ENCODE peak calls at places on chromosomes 2 and 18, in ten cellular contexts. H, I, B, S, W, T, A, X, Q and M are unnamed samples.

GRCh38 chr2:21001225-21001946 is 42.5 kb downstream of the APOB start:
- DNase-seq in H (no peak), I (no peak), B (no peak), S (no peak), W (no peak), T (no peak), A (no peak), X (no peak), Q (no peak), M (no peak)

GRCh38 chr2:135985826-135986393 is 484 bp upstream of the DARS1 start:
- DNase-seq in H (no peak), I (peak), B (no peak), S (no peak), W (peak), T (no peak), A (no peak), X (peak), Q (no peak), M (no peak)

GRCh38 chr2:38791747-38792146 is 13.7 kb downstream of the GEMIN6 start:
- DNase-seq in H (no peak), I (no peak), B (no peak), S (no peak), W (peak), T (no peak), A (no peak), X (no peak), Q (no peak), M (no peak)

GRCh38 chr18:48236822-48237221 is 172.4 kb downstream of the ZBTB7C start:
- DNase-seq in H (no peak), I (no peak), B (no peak), S (no peak), W (no peak), T (no peak), A (no peak), X (no peak), Q (no peak), M (no peak)

GRCh38 chr2:188024811-188025210 is 266.9 kb upstream of the GULP1 start:
- DNase-seq in H (no peak), I (no peak), B (no peak), S (peak), W (no peak), T (no peak), A (no peak), X (no peak), Q (no peak), M (no peak)

GRCh38 chr2:27032495-27033252 is at the start of gene TMEM214:
- DNase-seq in H (peak), I (peak), B (peak), S (peak), W (peak), T (peak), A (peak), X (peak), Q (peak), M (peak)

GRCh38 chr2:1995987-1996386 is 251.7 kb upstream of the PXDN start:
- DNase-seq in H (no peak), I (peak), B (peak), S (no peak), W (peak), T (no peak), A (no peak), X (no peak), Q (no peak), M (no peak)

GRCh38 chr18:65968605-65969004 is 217.8 kb downstream of the CDH7 start:
- DNase-seq in H (no peak), I (no peak), B (no peak), S (no peak), W (no peak), T (no peak), A (no peak), X (no peak), Q (no peak), M (no peak)

GRCh38 chr18:48319796-48320638 is 89.2 kb downstream of the ZBTB7C start:
- DNase-seq in H (no peak), I (no peak), B (peak), S (no peak), W (no peak), T (peak), A (no peak), X (no peak), Q (no peak), M (peak)

GRCh38 chr18:34117319-34117718 is 107.4 kb downstream of the NOL4 start:
- DNase-seq in H (no peak), I (no peak), B (no peak), S (no peak), W (no peak), T (no peak), A (no peak), X (no peak), Q (no peak), M (no peak)

GRCh38 chr2:160375802-160376469 is 117.7 kb downstream of the RBMS1 start:
- DNase-seq in H (no peak), I (no peak), B (peak), S (no peak), W (no peak), T (no peak), A (no peak), X (no peak), Q (no peak), M (no peak)

GRCh38 chr2:239267411-239267941 is 133.3 kb downstream of the HDAC4 start:
- DNase-seq in H (peak), I (peak), B (peak), S (no peak), W (peak), T (no peak), A (no peak), X (peak), Q (peak), M (peak)

GRCh38 chr18:9290171-9290570 is 44.4 kb upstream of the TWSG1 start:
- DNase-seq in H (no peak), I (no peak), B (no peak), S (peak), W (peak), T (no peak), A (no peak), X (no peak), Q (no peak), M (peak)

GRCh38 chr2:74921236-74921736 is 37.2 kb upstream of the POLE4 start:
- DNase-seq in H (no peak), I (no peak), B (no peak), S (no peak), W (peak), T (no peak), A (no peak), X (no peak), Q (no peak), M (no peak)

GRCh38 chr2:152336854-152337510 is 2.0 kb downstream of the FMNL2 start:
- DNase-seq in H (peak), I (no peak), B (peak), S (no peak), W (peak), T (peak), A (peak), X (no peak), Q (peak), M (peak)

GRCh38 chr2:75710220-75710576 is 517 bp downstream of the GCFC2 start:
- DNase-seq in H (no peak), I (no peak), B (no peak), S (no peak), W (no peak), T (peak), A (no peak), X (no peak), Q (no peak), M (no peak)

GRCh38 chr2:181536730-181537129 is 79.5 kb downstream of the ITGA4 start:
- DNase-seq in H (no peak), I (no peak), B (no peak), S (no peak), W (no peak), T (no peak), A (no peak), X (no peak), Q (no peak), M (no peak)

GRCh38 chr18:43571078-43571689 is 293.9 kb upstream of the SYT4 start:
- DNase-seq in H (no peak), I (peak), B (peak), S (peak), W (peak), T (peak), A (no peak), X (no peak), Q (no peak), M (peak)

GRCh38 chr2:224286923-224287322 is 115.0 kb downstream of the FAM124B start:
- DNase-seq in H (no peak), I (no peak), B (peak), S (no peak), W (peak), T (no peak), A (no peak), X (no peak), Q (no peak), M (no peak)

GRCh38 chr2:10289891-10290290 is 12.8 kb upstream of the HPCAL1 start:
- DNase-seq in H (no peak), I (no peak), B (peak), S (peak), W (no peak), T (no peak), A (no peak), X (no peak), Q (no peak), M (peak)

GRCh38 chr2:63665806-63666205 is 77.0 kb downstream of the MDH1 start:
- DNase-seq in H (no peak), I (no peak), B (no peak), S (peak), W (no peak), T (no peak), A (no peak), X (no peak), Q (no peak), M (peak)

GRCh38 chr2:162926501-162926900 is 87.9 kb upstream of the KCNH7 start:
- DNase-seq in H (no peak), I (no peak), B (peak), S (peak), W (no peak), T (no peak), A (no peak), X (no peak), Q (no peak), M (peak)

GRCh38 chr18:35750929-35751328 is 169.4 kb downstream of the GALNT1 start:
- DNase-seq in H (no peak), I (no peak), B (no peak), S (no peak), W (no peak), T (no peak), A (no peak), X (no peak), Q (no peak), M (no peak)